ENCODE peak calls at places on chromosomes 6 and 20, in nine cellular contexts. P is GM12878, X is transverse colon, A is HepG2, U is sigmoid colon, N is upper lobe of left lung, J is SK-N-SH, Z is suprapubic skin, H is H1. C is an unnamed sample. For H3K4me1, the result is how much of the 10 kb centered on the place peaks cover.

GRCh38 chr6:146433881-146434741 is 109.5 kb upstream of the RAB32 start:
- DNase-seq in X (no peak), U (no peak), Z (no peak), N (no peak), P (no peak), J (peak), A (no peak), H (no peak), C (no peak)

GRCh38 chr6:108782231-108783041 is 65.8 kb upstream of the ARMC2 start:
- DNase-seq in J (peak), H (peak), U (peak), A (peak), X (peak), N (peak), Z (peak), P (no peak), C (peak)

GRCh38 chr6:135358907-135359459 is 138.6 kb downstream of the AHI1 start:
- DNase-seq in X (no peak), A (no peak), H (no peak), U (no peak), J (no peak), P (no peak), Z (no peak), N (no peak), C (no peak)

GRCh38 chr6:52285174-52286068 is 879 bp upstream of the MCM3 start:
- DNase-seq in J (peak), A (peak), U (no peak), P (no peak), H (no peak), X (no peak), Z (no peak), N (no peak), C (no peak)

GRCh38 chr6:127824061-127824460 is 76.8 kb downstream of the THEMIS start:
- DNase-seq in X (no peak), Z (no peak), H (no peak), A (no peak), J (no peak), P (no peak), U (no peak), N (no peak), C (no peak)

GRCh38 chr20:48682529-48683385 is 145.0 kb downstream of the PREX1 start:
- DNase-seq in U (peak), A (peak), Z (peak), N (peak), X (peak), H (no peak), P (no peak), J (peak), C (peak)

GRCh38 chr6:166003569-166003968 is 164.1 kb downstream of the TBXT start:
- DNase-seq in P (no peak), Z (no peak), X (no peak), N (no peak), A (no peak), J (no peak), H (no peak), U (no peak), C (no peak)

GRCh38 chr6:156197513-156197912 is 579.7 kb upstream of the ARID1B start:
- DNase-seq in X (no peak), Z (no peak), A (no peak), J (no peak), U (no peak), H (no peak), N (no peak), P (no peak), C (no peak)

GRCh38 chr20:61556116-61556515 is 304.1 kb downstream of the CDH4 start:
- DNase-seq in P (no peak), Z (no peak), X (no peak), U (no peak), J (no peak), H (no peak), N (no peak), A (no peak), C (no peak)

GRCh38 chr6:137056121-137056880 is 11.5 kb upstream of the IL20RA start:
- DNase-seq in H (no peak), P (no peak), A (no peak), U (no peak), N (no peak), Z (no peak), X (no peak), J (no peak), C (no peak)

GRCh38 chr20:44651507-44652373 is at the start of gene ADA:
- DNase-seq in N (peak), J (peak), A (peak), X (peak), P (no peak), Z (no peak), U (peak), H (no peak), C (peak)

GRCh38 chr20:19784511-19785172 is 26.6 kb downstream of the RIN2 start:
- DNase-seq in H (no peak), N (peak), U (peak), J (peak), Z (no peak), X (peak), P (peak), A (peak), C (peak)

GRCh38 chr6:46263709-46264091 is 92.9 kb upstream of the ENPP5 start:
- DNase-seq in A (no peak), Z (no peak), U (no peak), J (no peak), P (no peak), H (no peak), N (no peak), X (no peak), C (no peak)

GRCh38 chr6:88371480-88371879 is 205.3 kb upstream of the CNR1 start:
- DNase-seq in N (no peak), A (no peak), P (no peak), Z (no peak), U (no peak), H (no peak), J (no peak), X (no peak), C (no peak)

GRCh38 chr6:42727627-42728026 is 5.2 kb upstream of the PRPH2 start:
- DNase-seq in X (no peak), U (peak), A (no peak), Z (no peak), N (no peak), P (no peak), J (no peak), H (no peak), C (no peak)

GRCh38 chr20:21004386-21005076 is 101.6 kb downstream of the LINC00237 start:
- DNase-seq in U (no peak), N (no peak), H (no peak), A (peak), Z (no peak), P (no peak), X (no peak), J (no peak), C (no peak)

GRCh38 chr20:62486431-62486954 is 10.7 kb upstream of the GATA5 start:
- DNase-seq in Z (no peak), X (no peak), P (no peak), N (no peak), J (no peak), A (no peak), H (no peak), U (no peak), C (peak)

GRCh38 chr20:17511401-17511800 is 19.8 kb downstream of the BFSP1 start:
- DNase-seq in A (no peak), H (no peak), Z (peak), U (no peak), P (no peak), N (no peak), X (no peak), J (no peak), C (no peak)

GRCh38 chr6:31758281-31758680 is 4.2 kb upstream of the SAPCD1 start:
- DNase-seq in J (no peak), A (no peak), U (no peak), X (no peak), P (no peak), H (no peak), Z (no peak), N (no peak), C (no peak)

GRCh38 chr6:10431423-10432164 is 16.7 kb upstream of the TFAP2A start:
- DNase-seq in P (no peak), X (no peak), J (no peak), H (no peak), N (no peak), U (no peak), A (no peak), Z (no peak), C (no peak)

GRCh38 chr6:56652231-56652630 is 9.5 kb upstream of the DST start:
- DNase-seq in U (no peak), N (no peak), Z (no peak), P (no peak), H (no peak), J (no peak), X (no peak), A (peak), C (no peak)

GRCh38 chr6:2563635-2564034 is 187.1 kb downstream of the MYLK4 start:
- DNase-seq in N (no peak), J (no peak), H (no peak), X (no peak), P (peak), A (peak), U (no peak), Z (no peak), C (no peak)

GRCh38 chr6:101397199-101397598 is 3.7 kb downstream of the GRIK2 start:
- DNase-seq in A (peak), P (no peak), X (no peak), N (no peak), Z (no peak), J (peak), H (no peak), U (no peak), C (no peak)

GRCh38 chr6:4914412-4915159 is 89.3 kb downstream of the RPP40 start:
- DNase-seq in N (no peak), X (no peak), A (no peak), U (no peak), Z (no peak), H (no peak), P (no peak), J (no peak), C (no peak)

GRCh38 chr6:32794510-32794909 is 22.3 kb downstream of the HLA-DOB start:
- DNase-seq in P (no peak), H (no peak), N (no peak), X (no peak), U (no peak), A (no peak), J (no peak), Z (no peak), C (no peak)

GRCh38 chr6:163588211-163588919 is 173.8 kb downstream of the QKI start:
- DNase-seq in J (peak), N (no peak), U (no peak), P (no peak), X (no peak), H (no peak), A (no peak), Z (no peak), C (no peak)

GRCh38 chr6:34964564-34964963 is 75.5 kb downstream of the ANKS1A start:
- DNase-seq in H (no peak), J (no peak), P (no peak), N (no peak), Z (no peak), U (no peak), X (no peak), A (no peak), C (no peak)

GRCh38 chr20:10622657-10623418 is 51.0 kb downstream of the JAG1 start:
- DNase-seq in X (no peak), P (no peak), A (no peak), J (no peak), H (no peak), U (peak), Z (no peak), N (no peak), C (no peak)

GRCh38 chr6:131042664-131043063 is 20.4 kb downstream of the EPB41L2 start:
- DNase-seq in A (no peak), H (no peak), N (no peak), X (no peak), U (no peak), P (no peak), Z (no peak), J (no peak), C (no peak)

GRCh38 chr6:130324657-130325056 is 41.2 kb upstream of the TMEM200A start:
- DNase-seq in X (no peak), P (no peak), Z (no peak), A (no peak), U (no peak), N (no peak), H (no peak), J (no peak), C (no peak)

DNA sequence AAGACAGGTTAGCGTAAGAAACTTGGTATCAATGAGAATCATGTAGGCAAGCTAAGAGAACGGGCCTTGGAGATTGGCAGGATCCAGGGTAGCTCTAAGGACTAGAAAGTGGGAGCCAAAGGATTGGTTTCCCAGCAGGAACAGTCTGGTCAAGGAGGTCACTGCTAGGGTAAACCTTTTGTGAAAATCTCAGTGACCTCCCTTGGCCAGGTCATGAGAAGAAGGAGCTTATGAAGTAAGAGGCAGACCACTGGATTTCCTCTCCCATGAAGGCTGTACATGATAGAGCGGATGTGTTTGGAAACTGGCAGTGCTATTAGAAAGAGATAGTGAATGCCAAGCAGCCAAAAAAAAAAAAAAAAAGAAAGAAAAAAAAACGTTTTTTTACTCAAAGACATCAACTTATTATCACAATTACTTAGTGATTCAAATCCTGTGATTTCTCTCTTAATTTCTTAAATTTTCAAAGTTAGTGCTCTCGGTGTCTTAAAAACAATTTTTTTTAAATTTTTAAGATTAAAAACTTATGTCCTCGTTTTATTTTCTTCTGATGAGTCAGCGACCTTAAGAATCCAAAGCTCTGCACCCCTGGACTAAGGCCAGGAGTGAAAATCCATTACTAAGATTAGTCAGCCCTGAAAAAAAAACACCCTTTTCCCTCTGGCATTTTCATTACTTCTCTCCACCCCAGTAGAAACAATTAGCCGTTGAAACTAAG is 85.9 kb upstream of the CARMIL1 start:
- DNase-seq in Z (no peak), P (no peak), J (no peak), N (no peak), U (peak), X (no peak), A (no peak), H (no peak), C (no peak)
- TF ChIP-seq POLR2AphosphoS5 in Z (no peak), P (no peak), J (peak), N (no peak), U (peak), X (no peak), A (no peak), H (no peak), C (peak)

GRCh38 chr6:111736005-111736607 is 130.4 kb upstream of the TRAF3IP2 start:
- DNase-seq in U (no peak), J (no peak), N (no peak), H (no peak), Z (no peak), X (no peak), P (no peak), A (no peak), C (no peak)
- H3K4me1 ChIP-seq in U (under half), J (under half), N (under half), H (under half), Z (under half), X (under half), P (half or more), A (under half), C (under half)

DNA sequence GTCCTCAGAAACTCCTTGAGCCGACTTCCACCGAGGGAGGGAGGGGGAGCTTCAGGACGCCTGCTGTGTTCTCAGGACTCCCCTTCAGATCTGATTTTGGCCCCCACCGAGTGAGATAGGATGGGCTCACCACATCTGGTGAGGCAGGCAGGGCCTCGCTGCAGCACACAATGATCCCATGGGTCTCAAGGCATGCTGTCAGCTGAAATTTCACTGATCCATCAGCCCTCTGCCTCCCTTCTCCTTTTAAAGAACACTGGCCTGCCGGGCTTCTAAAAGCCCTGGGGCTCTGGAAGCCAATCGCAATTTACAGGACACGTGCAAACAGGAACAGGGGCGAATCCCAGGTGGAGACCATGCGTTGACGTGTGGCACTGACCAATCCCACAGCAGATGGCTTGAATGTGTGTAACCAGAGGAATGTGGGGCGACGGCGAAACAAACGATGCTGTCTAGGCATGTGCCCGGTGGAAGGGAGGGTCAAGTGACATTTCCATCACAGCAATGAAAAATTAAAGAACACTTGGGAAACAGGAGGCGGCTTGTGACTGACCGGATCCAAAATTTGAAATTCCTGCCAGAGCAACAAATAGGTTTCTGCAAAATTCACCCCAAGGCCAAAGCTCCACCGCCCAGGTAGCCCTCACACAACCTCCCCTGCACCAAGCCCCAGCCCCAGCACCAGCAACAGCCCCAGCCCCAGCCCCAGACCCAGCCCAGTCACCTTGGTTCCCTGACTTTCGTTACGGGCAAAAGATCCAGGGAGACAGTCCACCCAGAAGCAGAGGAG is 167.1 kb upstream of the ZNF337 start:
- DNase-seq in Z (peak), J (peak), A (peak), U (no peak), X (no peak), H (no peak), P (no peak), N (no peak), C (no peak)
- TF ChIP-seq EP300 in Z (no peak), J (no peak), A (no peak), U (no peak), X (no peak), H (no peak), P (no peak), N (no peak), C (no peak)

DNA sequence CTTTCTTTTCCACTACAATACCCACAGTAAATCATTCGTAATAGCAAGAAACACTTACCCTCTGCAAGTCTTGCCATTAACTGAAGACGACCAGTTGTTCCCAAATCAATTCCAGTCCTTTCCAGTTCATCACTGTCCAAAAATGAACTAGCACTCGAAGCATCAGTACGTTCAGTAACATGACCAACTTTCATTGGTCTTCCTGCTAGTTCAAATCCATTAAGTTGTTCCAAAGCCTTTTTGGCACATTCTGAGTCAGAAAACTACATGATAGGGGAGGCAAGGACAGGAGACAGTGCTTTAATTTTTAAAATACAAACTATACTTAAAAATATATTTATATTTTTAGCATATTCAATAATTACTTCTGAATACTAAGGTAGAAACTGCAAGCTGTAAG is 14.9 kb downstream of the ROMO1 start:
- DNase-seq in P (no peak), N (no peak), U (no peak), X (no peak), J (no peak), H (no peak), Z (no peak), A (no peak), C (no peak)
- TF ChIP-seq POLR2AphosphoS5 in P (peak), N (no peak), U (no peak), X (no peak), J (no peak), H (no peak), Z (no peak), A (peak), C (no peak)

GRCh38 chr20:50729925-50730764 is 1.2 kb upstream of the PARD6B start:
- DNase-seq in N (no peak), H (no peak), U (no peak), Z (no peak), P (no peak), A (peak), X (peak), J (peak), C (no peak)
- H3K4me1 ChIP-seq in N (under half), H (under half), U (under half), Z (under half), P (under half), A (half or more), X (under half), J (under half), C (under half)